ENCODE peak calls at places on chromosomes 16 and 17, in seven cellular contexts. One of them, this sample, is unnamed.

GRCh38 chr17:68580236-68580903 is 20.8 kb downstream of the FAM20A start:
- DNase-seq in spleen: no peak
- DNase-seq in lower leg skin: no peak
- DNase-seq in adrenal gland: peak
- DNase-seq in stomach: no peak
- DNase-seq in H1: no peak
- DNase-seq in tibial nerve: no peak
- DNase-seq in this sample: no peak

GRCh38 chr17:74545456-74546230 is at the start of gene CD300C:
- DNase-seq in spleen: peak
- DNase-seq in tibial nerve: no peak
- DNase-seq in adrenal gland: no peak
- DNase-seq in stomach: no peak
- DNase-seq in lower leg skin: no peak
- DNase-seq in H1: no peak
- DNase-seq in this sample: no peak

GRCh38 chr16:84600343-84601229 is 17.3 kb downstream of the COTL1 start:
- DNase-seq in lower leg skin: no peak
- DNase-seq in H1: no peak
- DNase-seq in spleen: no peak
- DNase-seq in stomach: no peak
- DNase-seq in tibial nerve: no peak
- DNase-seq in adrenal gland: no peak
- DNase-seq in this sample: no peak

GRCh38 chr17:65455972-65456343 is 105.5 kb downstream of the AXIN2 start:
- DNase-seq in adrenal gland: peak
- DNase-seq in tibial nerve: no peak
- DNase-seq in lower leg skin: no peak
- DNase-seq in H1: peak
- DNase-seq in spleen: no peak
- DNase-seq in stomach: no peak
- DNase-seq in this sample: no peak

GRCh38 chr17:47305302-47305923 is 18.3 kb upstream of the EFCAB13 start:
- DNase-seq in lower leg skin: no peak
- DNase-seq in tibial nerve: no peak
- DNase-seq in stomach: no peak
- DNase-seq in spleen: no peak
- DNase-seq in H1: no peak
- DNase-seq in adrenal gland: no peak
- DNase-seq in this sample: peak

GRCh38 chr17:51045616-51046526 is 74.8 kb downstream of the SPAG9 start:
- DNase-seq in tibial nerve: no peak
- DNase-seq in stomach: no peak
- DNase-seq in lower leg skin: no peak
- DNase-seq in H1: no peak
- DNase-seq in spleen: no peak
- DNase-seq in adrenal gland: no peak
- DNase-seq in this sample: no peak

GRCh38 chr17:32518856-32519768 is 32.3 kb downstream of the CDK5R1 start:
- DNase-seq in adrenal gland: peak
- DNase-seq in H1: peak
- DNase-seq in stomach: peak
- DNase-seq in tibial nerve: no peak
- DNase-seq in spleen: peak
- DNase-seq in lower leg skin: peak
- DNase-seq in this sample: no peak

GRCh38 chr16:66493490-66494401 is 56.2 kb downstream of the TK2 start:
- DNase-seq in H1: no peak
- DNase-seq in spleen: no peak
- DNase-seq in adrenal gland: peak
- DNase-seq in lower leg skin: peak
- DNase-seq in tibial nerve: no peak
- DNase-seq in stomach: peak
- DNase-seq in this sample: no peak

GRCh38 chr17:1606352-1606985 is 22.2 kb downstream of the SLC43A2 start:
- DNase-seq in H1: no peak
- DNase-seq in lower leg skin: no peak
- DNase-seq in adrenal gland: no peak
- DNase-seq in spleen: no peak
- DNase-seq in tibial nerve: no peak
- DNase-seq in stomach: no peak
- DNase-seq in this sample: no peak

GRCh38 chr16:77437859-77438258 is 3.0 kb upstream of the ADAMTS18 start:
- DNase-seq in tibial nerve: no peak
- DNase-seq in spleen: no peak
- DNase-seq in stomach: no peak
- DNase-seq in adrenal gland: no peak
- DNase-seq in H1: no peak
- DNase-seq in lower leg skin: no peak
- DNase-seq in this sample: no peak

GRCh38 chr16:89337965-89338364 is 120.5 kb downstream of the ZNF778 start:
- DNase-seq in spleen: no peak
- DNase-seq in tibial nerve: no peak
- DNase-seq in H1: no peak
- DNase-seq in stomach: no peak
- DNase-seq in adrenal gland: no peak
- DNase-seq in lower leg skin: no peak
- DNase-seq in this sample: no peak

GRCh38 chr16:832652-833336 is 32.3 kb upstream of the GNG13 start:
- DNase-seq in tibial nerve: no peak
- DNase-seq in H1: no peak
- DNase-seq in lower leg skin: no peak
- DNase-seq in spleen: no peak
- DNase-seq in adrenal gland: no peak
- DNase-seq in stomach: no peak
- DNase-seq in this sample: no peak

GRCh38 chr17:79993390-79994221 is 42.1 kb downstream of the TBC1D16 start:
- DNase-seq in lower leg skin: peak
- DNase-seq in stomach: peak
- DNase-seq in spleen: peak
- DNase-seq in tibial nerve: peak
- DNase-seq in H1: peak
- DNase-seq in adrenal gland: peak
- DNase-seq in this sample: peak

GRCh38 chr17:79992657-79993389 is 42.8 kb downstream of the TBC1D16 start:
- DNase-seq in lower leg skin: no peak
- DNase-seq in spleen: no peak
- DNase-seq in adrenal gland: no peak
- DNase-seq in H1: no peak
- DNase-seq in tibial nerve: no peak
- DNase-seq in stomach: no peak
- DNase-seq in this sample: no peak

GRCh38 chr17:79990704-79991103 is 45.0 kb downstream of the TBC1D16 start:
- DNase-seq in tibial nerve: no peak
- DNase-seq in spleen: no peak
- DNase-seq in stomach: no peak
- DNase-seq in H1: no peak
- DNase-seq in adrenal gland: no peak
- DNase-seq in lower leg skin: no peak
- DNase-seq in this sample: no peak

GRCh38 chr17:79991140-79991923 is 44.3 kb downstream of the TBC1D16 start:
- DNase-seq in tibial nerve: peak
- DNase-seq in H1: peak
- DNase-seq in adrenal gland: peak
- DNase-seq in stomach: peak
- DNase-seq in spleen: peak
- DNase-seq in lower leg skin: peak
- DNase-seq in this sample: peak

DNA sequence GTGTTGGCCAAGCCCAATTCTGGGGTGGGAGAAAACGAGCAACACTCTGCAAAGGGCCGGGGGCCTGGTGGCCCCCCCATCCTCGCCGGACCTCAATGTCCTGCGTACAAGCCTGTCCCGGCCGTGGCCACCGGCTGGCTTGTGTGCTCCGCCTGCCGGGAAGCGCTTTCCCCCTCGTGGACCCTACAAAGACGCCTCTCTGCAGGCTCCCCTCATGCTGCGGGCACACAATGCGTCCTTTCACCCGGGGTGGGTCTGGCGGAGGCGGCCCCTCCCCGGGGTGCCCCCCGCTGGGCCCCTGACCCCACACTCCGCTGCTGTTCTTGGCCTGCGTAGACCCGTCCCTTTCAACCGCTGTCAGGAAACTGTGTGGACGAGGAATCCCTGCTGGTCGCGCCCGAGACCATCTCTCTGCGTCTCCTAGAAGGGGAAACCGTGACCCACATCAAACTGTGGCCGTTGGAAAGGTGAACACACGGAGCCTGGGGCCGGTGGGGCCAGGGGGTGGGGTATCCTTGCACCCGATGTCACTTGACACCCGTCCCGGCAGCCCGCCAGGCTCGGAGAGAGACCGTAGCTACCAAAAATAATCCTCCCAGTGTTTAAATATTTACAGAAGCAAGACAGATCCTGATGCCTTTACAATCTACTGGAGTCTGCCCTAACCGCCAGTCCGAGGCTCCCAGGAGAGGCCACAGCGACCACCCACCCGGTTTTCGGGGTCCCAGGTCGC is 43.6 kb downstream of the TBC1D16 start:
- DNase-seq in stomach: peak
- DNase-seq in tibial nerve: no peak
- DNase-seq in adrenal gland: no peak
- DNase-seq in spleen: no peak
- DNase-seq in lower leg skin: no peak
- DNase-seq in H1: no peak
- DNase-seq in this sample: no peak
- TF ChIP-seq POLR2A in stomach: no peak
- TF ChIP-seq POLR2A in tibial nerve: no peak
- TF ChIP-seq POLR2A in adrenal gland: no peak
- TF ChIP-seq POLR2A in spleen: no peak
- TF ChIP-seq POLR2A in lower leg skin: no peak
- TF ChIP-seq POLR2A in H1: no peak
- TF ChIP-seq POLR2A in this sample: no peak

DNA sequence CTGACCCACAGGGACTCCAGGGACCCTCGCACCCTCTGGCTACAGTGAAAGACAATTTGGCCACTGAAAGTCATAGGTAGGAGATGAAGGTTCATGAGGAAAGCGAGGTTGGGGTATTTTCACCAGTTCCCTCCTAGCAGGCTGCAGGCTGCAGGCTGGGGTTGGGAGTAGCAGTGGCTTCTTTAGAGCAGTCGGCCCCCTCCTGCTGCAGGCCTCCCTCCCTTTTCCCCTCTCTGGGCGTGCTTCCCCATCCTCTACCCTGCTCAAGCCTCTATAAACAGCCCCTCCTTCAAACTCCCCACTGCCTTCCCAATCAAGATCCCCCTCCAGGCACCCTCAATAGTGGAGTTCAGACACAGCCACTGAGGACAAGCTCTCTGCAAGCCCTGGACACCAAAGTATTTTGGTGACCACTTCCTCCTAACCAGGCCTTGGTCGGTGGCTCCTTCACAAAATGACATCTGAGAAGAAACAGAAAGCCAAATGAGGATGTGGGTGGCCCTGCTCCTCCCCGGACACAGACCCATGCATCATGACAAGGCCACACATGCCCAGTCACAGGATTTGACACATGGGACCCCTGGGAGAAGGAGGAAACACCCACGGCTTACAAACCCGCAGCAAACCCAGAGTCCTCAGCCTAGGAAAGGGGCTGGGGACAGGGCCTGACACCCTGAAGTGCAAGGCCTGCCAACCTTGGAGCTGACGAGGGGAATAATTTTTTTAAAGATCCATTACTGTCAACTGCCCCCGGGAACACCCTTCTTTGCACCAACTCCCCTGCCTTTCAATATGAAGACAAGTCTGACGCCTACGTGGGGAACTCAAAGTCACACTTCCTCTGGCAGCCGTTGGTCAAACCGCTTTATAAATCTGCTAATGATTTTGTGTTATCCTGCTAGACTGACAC is 41.6 kb downstream of the GAS7 start:
- DNase-seq in H1: no peak
- DNase-seq in spleen: peak
- DNase-seq in stomach: peak
- DNase-seq in tibial nerve: peak
- DNase-seq in lower leg skin: peak
- DNase-seq in adrenal gland: peak
- DNase-seq in this sample: no peak
- TF ChIP-seq POLR2A in H1: no peak
- TF ChIP-seq POLR2A in spleen: no peak
- TF ChIP-seq POLR2A in stomach: no peak
- TF ChIP-seq POLR2A in tibial nerve: peak
- TF ChIP-seq POLR2A in lower leg skin: no peak
- TF ChIP-seq POLR2A in adrenal gland: no peak
- TF ChIP-seq POLR2A in this sample: no peak

DNA sequence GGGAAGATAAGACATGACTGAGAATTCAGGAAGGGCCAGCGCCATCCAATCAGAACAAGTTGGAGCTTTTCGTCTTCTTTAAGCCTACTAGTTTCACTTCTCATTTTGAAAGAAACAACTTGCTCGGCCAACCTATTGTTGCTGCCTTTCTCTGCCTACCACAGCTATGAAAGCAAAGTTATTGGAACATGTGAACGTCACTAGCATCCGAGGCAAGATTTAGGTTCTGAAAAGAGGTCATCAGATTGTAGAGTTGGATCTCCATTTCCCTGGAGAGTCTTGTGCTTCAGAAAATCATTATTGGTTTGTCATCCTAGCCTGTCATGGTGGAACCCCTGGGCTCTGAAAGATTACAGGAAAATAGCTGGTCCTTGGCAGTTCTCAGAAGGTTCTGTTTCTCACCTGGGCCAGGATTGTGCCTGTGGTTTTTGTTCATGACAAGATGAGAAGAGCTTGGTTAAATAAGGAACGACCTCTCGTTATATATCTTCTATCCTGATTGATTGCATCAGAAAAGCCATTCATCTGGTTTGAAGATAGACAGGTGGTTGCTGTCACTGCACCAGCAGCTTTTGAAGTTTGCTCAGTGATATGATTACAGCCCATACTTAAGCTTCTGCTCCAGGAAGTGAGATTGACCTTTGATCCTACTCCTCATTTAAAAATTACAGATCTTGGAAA is 25.3 kb downstream of the CDH13 start:
- DNase-seq in stomach: no peak
- DNase-seq in H1: no peak
- DNase-seq in tibial nerve: no peak
- DNase-seq in lower leg skin: no peak
- DNase-seq in adrenal gland: no peak
- DNase-seq in spleen: no peak
- DNase-seq in this sample: no peak
- TF ChIP-seq POLR2A in stomach: no peak
- TF ChIP-seq POLR2A in H1: no peak
- TF ChIP-seq POLR2A in tibial nerve: no peak
- TF ChIP-seq POLR2A in lower leg skin: no peak
- TF ChIP-seq POLR2A in adrenal gland: no peak
- TF ChIP-seq POLR2A in spleen: no peak
- TF ChIP-seq POLR2A in this sample: no peak

GRCh38 chr16:72301416-72302048 is 129.6 kb upstream of the PMFBP1 start:
- DNase-seq in tibial nerve: no peak
- DNase-seq in H1: no peak
- DNase-seq in spleen: no peak
- DNase-seq in stomach: no peak
- DNase-seq in adrenal gland: no peak
- DNase-seq in lower leg skin: no peak
- DNase-seq in this sample: no peak
- TF ChIP-seq POLR2A in tibial nerve: no peak
- TF ChIP-seq POLR2A in H1: no peak
- TF ChIP-seq POLR2A in spleen: no peak
- TF ChIP-seq POLR2A in stomach: no peak
- TF ChIP-seq POLR2A in adrenal gland: no peak
- TF ChIP-seq POLR2A in lower leg skin: no peak
- TF ChIP-seq POLR2A in this sample: no peak

GRCh38 chr16:10965440-10966039 is 21.2 kb downstream of the CLEC16A start:
- DNase-seq in lower leg skin: no peak
- DNase-seq in stomach: no peak
- DNase-seq in adrenal gland: no peak
- DNase-seq in H1: no peak
- DNase-seq in tibial nerve: no peak
- DNase-seq in spleen: no peak
- DNase-seq in this sample: no peak
- TF ChIP-seq POLR2A in lower leg skin: no peak
- TF ChIP-seq POLR2A in stomach: no peak
- TF ChIP-seq POLR2A in adrenal gland: no peak
- TF ChIP-seq POLR2A in H1: no peak
- TF ChIP-seq POLR2A in tibial nerve: no peak
- TF ChIP-seq POLR2A in spleen: no peak
- TF ChIP-seq POLR2A in this sample: no peak